ENCODE peak calls at places on chromosomes 11 and 22, in ten cellular contexts. One of them, this sample, is unnamed.

GRCh38 chr11:108853864-108854263 is 189.0 kb downstream of the DDX10 start:
- DNase-seq in SK-N-MC: no peak
- DNase-seq in GM23338: peak; percentile 32
- DNase-seq in suprapubic skin: no peak
- DNase-seq in transverse colon: no peak
- DNase-seq in Panc1: no peak
- DNase-seq in HL-60: no peak
- DNase-seq in breast epithelium: no peak
- DNase-seq in spleen: no peak
- DNase-seq in stomach: no peak
- DNase-seq in this sample: peak; percentile 15

GRCh38 chr11:33658195-33658900 is 42.3 kb downstream of the C11orf91 start:
- DNase-seq in transverse colon: no peak
- DNase-seq in SK-N-MC: no peak
- DNase-seq in breast epithelium: no peak
- DNase-seq in HL-60: no peak
- DNase-seq in suprapubic skin: no peak
- DNase-seq in stomach: no peak
- DNase-seq in Panc1: no peak
- DNase-seq in GM23338: peak; percentile 24
- DNase-seq in spleen: no peak
- DNase-seq in this sample: no peak

GRCh38 chr11:28835317-28835716 is 727.1 kb downstream of the METTL15 start:
- DNase-seq in transverse colon: no peak
- DNase-seq in breast epithelium: no peak
- DNase-seq in GM23338: no peak
- DNase-seq in suprapubic skin: no peak
- DNase-seq in spleen: no peak
- DNase-seq in HL-60: no peak
- DNase-seq in SK-N-MC: no peak
- DNase-seq in stomach: no peak
- DNase-seq in Panc1: no peak
- DNase-seq in this sample: no peak

GRCh38 chr11:125871391-125872137 is 15.9 kb upstream of the HYLS1 start:
- DNase-seq in GM23338: peak; percentile 86
- DNase-seq in Panc1: no peak
- DNase-seq in spleen: no peak
- DNase-seq in suprapubic skin: no peak
- DNase-seq in SK-N-MC: no peak
- DNase-seq in HL-60: no peak
- DNase-seq in breast epithelium: no peak
- DNase-seq in transverse colon: no peak
- DNase-seq in stomach: peak; percentile 37
- DNase-seq in this sample: no peak

GRCh38 chr11:86978756-86979608 is 23.8 kb upstream of the FZD4 start:
- DNase-seq in SK-N-MC: peak; percentile 76
- DNase-seq in spleen: no peak
- DNase-seq in suprapubic skin: no peak
- DNase-seq in transverse colon: no peak
- DNase-seq in GM23338: peak; percentile 44
- DNase-seq in breast epithelium: no peak
- DNase-seq in stomach: no peak
- DNase-seq in HL-60: no peak
- DNase-seq in Panc1: no peak
- DNase-seq in this sample: no peak

GRCh38 chr11:72670041-72670440 is 4.2 kb downstream of the PDE2A start:
- DNase-seq in breast epithelium: no peak
- DNase-seq in transverse colon: no peak
- DNase-seq in suprapubic skin: no peak
- DNase-seq in spleen: no peak
- DNase-seq in HL-60: no peak
- DNase-seq in stomach: no peak
- DNase-seq in Panc1: no peak
- DNase-seq in GM23338: peak; percentile 75
- DNase-seq in SK-N-MC: no peak
- DNase-seq in this sample: no peak

GRCh38 chr11:8722156-8722555 is 39.6 kb downstream of the RPL27A start:
- DNase-seq in transverse colon: no peak
- DNase-seq in breast epithelium: no peak
- DNase-seq in suprapubic skin: no peak
- DNase-seq in stomach: no peak
- DNase-seq in Panc1: no peak
- DNase-seq in SK-N-MC: no peak
- DNase-seq in spleen: no peak
- DNase-seq in HL-60: no peak
- DNase-seq in GM23338: no peak
- DNase-seq in this sample: no peak

GRCh38 chr11:27058456-27058855 is 17.8 kb downstream of the BBOX1 start:
- DNase-seq in breast epithelium: no peak
- DNase-seq in spleen: no peak
- DNase-seq in transverse colon: no peak
- DNase-seq in stomach: no peak
- DNase-seq in SK-N-MC: no peak
- DNase-seq in Panc1: no peak
- DNase-seq in GM23338: no peak
- DNase-seq in suprapubic skin: no peak
- DNase-seq in HL-60: no peak
- DNase-seq in this sample: no peak

GRCh38 chr11:71962428-71963038 is 33.7 kb downstream of the RNF121 start:
- DNase-seq in Panc1: no peak
- DNase-seq in transverse colon: no peak
- DNase-seq in breast epithelium: no peak
- DNase-seq in spleen: no peak
- DNase-seq in HL-60: no peak
- DNase-seq in GM23338: no peak
- DNase-seq in SK-N-MC: no peak
- DNase-seq in stomach: no peak
- DNase-seq in suprapubic skin: no peak
- DNase-seq in this sample: no peak

DNA sequence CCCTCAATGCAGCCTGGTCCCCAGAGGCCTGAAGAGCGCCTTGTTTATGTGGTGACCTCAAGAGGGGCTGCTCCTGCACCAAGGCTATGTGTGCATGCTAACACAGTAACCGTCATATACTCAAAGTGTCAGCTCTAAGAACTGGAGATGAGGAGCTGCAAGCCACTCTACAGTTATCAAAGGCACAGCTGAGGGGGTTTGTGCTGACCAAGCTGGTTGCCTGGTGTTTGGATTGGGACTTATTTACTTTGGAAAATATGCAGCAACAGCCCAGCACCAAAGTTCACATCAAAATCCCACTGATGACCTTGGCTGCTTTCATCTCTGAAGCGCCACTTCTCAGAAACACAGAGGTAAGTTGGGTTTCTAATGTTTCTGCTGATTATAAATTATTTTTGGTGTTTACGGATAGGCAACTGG is at the start of gene SERPIND1:
- DNase-seq in transverse colon: no peak
- DNase-seq in GM23338: no peak
- DNase-seq in stomach: no peak
- DNase-seq in suprapubic skin: no peak
- DNase-seq in spleen: no peak
- DNase-seq in breast epithelium: no peak
- DNase-seq in HL-60: no peak
- DNase-seq in SK-N-MC: no peak
- DNase-seq in Panc1: no peak
- DNase-seq in this sample: no peak
- TF ChIP-seq POLR2AphosphoS5 in transverse colon: no peak
- TF ChIP-seq POLR2AphosphoS5 in GM23338: no peak
- TF ChIP-seq POLR2AphosphoS5 in stomach: no peak
- TF ChIP-seq POLR2AphosphoS5 in suprapubic skin: no peak
- TF ChIP-seq POLR2AphosphoS5 in spleen: no peak
- TF ChIP-seq POLR2AphosphoS5 in breast epithelium: no peak
- TF ChIP-seq POLR2AphosphoS5 in HL-60: no peak
- TF ChIP-seq POLR2AphosphoS5 in SK-N-MC: no peak
- TF ChIP-seq POLR2AphosphoS5 in Panc1: no peak
- TF ChIP-seq POLR2AphosphoS5 in this sample: no peak

DNA sequence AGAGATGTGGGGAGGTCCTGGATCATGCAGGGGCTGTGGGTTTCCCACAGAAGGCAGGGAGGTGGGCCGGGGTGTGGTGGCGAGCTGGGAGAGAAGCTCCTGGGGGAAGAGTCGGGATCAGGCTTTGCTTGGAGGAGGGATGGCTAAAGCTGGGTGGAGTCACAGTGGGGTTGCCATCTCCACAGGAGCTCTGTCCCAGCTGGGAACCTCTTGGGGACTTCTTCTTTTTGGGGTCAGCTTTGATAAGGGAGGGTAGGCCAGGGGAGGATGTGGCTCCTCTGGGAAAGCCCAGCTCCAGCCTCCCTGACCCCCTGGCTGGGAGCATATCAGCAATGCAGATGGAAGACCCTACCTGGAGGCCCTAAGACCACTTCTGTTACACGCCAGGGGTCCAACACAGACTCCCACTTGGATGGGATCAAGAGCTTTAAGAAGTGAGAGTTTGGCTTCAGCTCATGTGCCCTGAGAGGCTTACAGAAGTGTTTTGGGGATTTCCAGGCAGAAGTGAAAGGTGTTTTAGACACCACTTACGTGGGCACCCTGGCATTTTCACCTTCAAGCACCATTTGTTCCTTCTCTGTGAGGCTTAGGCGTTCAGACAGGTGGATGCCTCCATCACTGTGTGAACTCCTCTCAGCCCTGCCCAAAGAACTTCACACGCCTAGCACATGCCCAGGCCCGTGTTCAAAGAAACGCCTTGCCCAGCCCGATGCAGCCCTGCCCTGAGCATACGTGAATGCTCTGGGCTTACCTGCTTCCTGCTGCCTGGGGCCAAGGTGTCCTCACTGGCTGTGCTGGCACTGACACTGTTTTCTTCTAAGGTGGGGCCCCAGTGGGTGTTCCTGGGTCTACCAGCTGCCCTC is 33.7 kb downstream of the AMPD3 start:
- DNase-seq in SK-N-MC: no peak
- DNase-seq in spleen: peak; percentile 81
- DNase-seq in GM23338: no peak
- DNase-seq in Panc1: no peak
- DNase-seq in HL-60: no peak
- DNase-seq in breast epithelium: peak; percentile 33
- DNase-seq in stomach: peak; percentile 71
- DNase-seq in transverse colon: peak; percentile 82
- DNase-seq in suprapubic skin: no peak
- DNase-seq in this sample: peak; percentile 23
- H3K27ac ChIP-seq in SK-N-MC: no peak overlapping the region
- H3K27ac ChIP-seq in spleen: peak overlapping the region; percentile 80
- H3K27ac ChIP-seq in GM23338: no peak overlapping the region
- H3K27ac ChIP-seq in Panc1: no peak overlapping the region
- H3K27ac ChIP-seq in HL-60: no peak overlapping the region
- H3K27ac ChIP-seq in breast epithelium: no peak overlapping the region
- H3K27ac ChIP-seq in stomach: peak overlapping the region; percentile 70
- H3K27ac ChIP-seq in transverse colon: peak overlapping the region; percentile 80
- H3K27ac ChIP-seq in suprapubic skin: peak overlapping the region; percentile 90
- H3K27ac ChIP-seq in this sample: peak overlapping the region; percentile 36

GRCh38 chr11:57427692-57428082 is 766 bp upstream of the SLC43A3 start:
- DNase-seq in suprapubic skin: peak; percentile 92
- DNase-seq in stomach: peak; percentile 41
- DNase-seq in spleen: no peak
- DNase-seq in SK-N-MC: no peak
- DNase-seq in Panc1: no peak
- DNase-seq in HL-60: no peak
- DNase-seq in breast epithelium: peak; percentile 56
- DNase-seq in GM23338: no peak
- DNase-seq in transverse colon: peak; percentile 54
- DNase-seq in this sample: peak; percentile 12

GRCh38 chr11:57428643-57429042 is 1.7 kb upstream of the SLC43A3 start:
- DNase-seq in transverse colon: no peak
- DNase-seq in Panc1: no peak
- DNase-seq in GM23338: no peak
- DNase-seq in HL-60: no peak
- DNase-seq in SK-N-MC: no peak
- DNase-seq in breast epithelium: no peak
- DNase-seq in spleen: no peak
- DNase-seq in stomach: no peak
- DNase-seq in suprapubic skin: no peak
- DNase-seq in this sample: no peak

GRCh38 chr11:57425565-57426438 is 1.1 kb downstream of the SLC43A3 start:
- DNase-seq in spleen: peak; percentile 79
- DNase-seq in suprapubic skin: peak; percentile 78
- DNase-seq in transverse colon: peak; percentile 51
- DNase-seq in breast epithelium: peak; percentile 69
- DNase-seq in Panc1: no peak
- DNase-seq in stomach: peak; percentile 25
- DNase-seq in SK-N-MC: no peak
- DNase-seq in HL-60: peak; percentile 63
- DNase-seq in GM23338: no peak
- DNase-seq in this sample: peak; percentile 57

GRCh38 chr11:57426439-57426753 is 525 bp downstream of the SLC43A3 start:
- DNase-seq in Panc1: no peak
- DNase-seq in stomach: no peak
- DNase-seq in GM23338: peak; percentile 50
- DNase-seq in SK-N-MC: no peak
- DNase-seq in suprapubic skin: no peak
- DNase-seq in HL-60: no peak
- DNase-seq in breast epithelium: no peak
- DNase-seq in transverse colon: no peak
- DNase-seq in spleen: no peak
- DNase-seq in this sample: no peak

DNA sequence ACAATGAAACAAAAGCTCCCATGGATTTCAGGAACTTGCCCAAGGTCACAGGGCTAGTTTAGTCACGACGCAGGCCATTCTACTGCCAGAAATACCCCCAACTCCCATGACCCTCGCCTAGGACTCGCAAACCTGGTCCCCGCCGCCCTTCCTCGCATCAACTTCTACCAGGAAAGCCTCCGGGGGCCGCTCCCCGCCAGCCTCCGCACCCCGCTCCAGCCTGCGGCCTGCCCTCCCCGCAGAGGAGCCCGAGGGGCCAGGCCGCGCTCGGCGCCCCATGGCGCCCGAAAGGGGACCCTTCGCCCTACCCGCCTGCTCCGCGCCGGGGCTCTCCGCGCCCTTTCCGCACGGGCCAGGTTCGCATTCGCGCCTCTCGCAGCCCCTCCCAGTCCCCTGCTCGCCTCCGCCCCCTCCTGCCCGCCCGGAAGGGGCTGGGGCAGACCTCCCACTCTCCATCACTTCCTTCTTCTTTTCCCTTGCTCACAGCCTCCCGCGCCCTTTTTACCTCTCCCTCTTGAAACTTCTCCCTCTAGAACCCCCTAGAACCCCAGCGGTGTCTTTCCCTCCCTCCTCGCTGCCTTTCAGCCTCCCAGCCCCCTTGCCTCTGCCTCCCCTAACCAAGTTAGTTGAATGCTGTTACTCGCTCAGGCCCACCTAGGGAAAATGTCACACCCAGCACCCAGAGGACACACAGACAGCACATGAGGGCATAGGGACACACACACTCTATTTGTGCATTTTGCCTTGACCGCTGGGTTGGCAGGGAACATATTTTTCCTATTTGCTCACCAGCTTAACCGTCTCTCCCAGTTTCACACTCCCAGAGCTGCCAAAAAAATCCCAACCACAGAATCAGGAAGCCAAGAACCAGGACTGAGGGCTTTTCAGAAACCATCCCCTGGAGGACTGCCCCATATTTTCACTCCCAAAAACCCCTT is at the start of gene SLC43A3:
- DNase-seq in Panc1: no peak
- DNase-seq in HL-60: peak; percentile 88
- DNase-seq in suprapubic skin: peak; percentile 86
- DNase-seq in spleen: peak; percentile 93
- DNase-seq in GM23338: peak; percentile 88
- DNase-seq in transverse colon: peak; percentile 66
- DNase-seq in breast epithelium: peak; percentile 63
- DNase-seq in SK-N-MC: no peak
- DNase-seq in stomach: peak; percentile 76
- DNase-seq in this sample: peak; percentile 69
- TF ChIP-seq POLR2AphosphoS5 in Panc1: no peak
- TF ChIP-seq POLR2AphosphoS5 in HL-60: peak; percentile 79
- TF ChIP-seq POLR2AphosphoS5 in suprapubic skin: no peak
- TF ChIP-seq POLR2AphosphoS5 in spleen: peak; percentile 82
- TF ChIP-seq POLR2AphosphoS5 in GM23338: peak; percentile 64
- TF ChIP-seq POLR2AphosphoS5 in transverse colon: peak; percentile 1
- TF ChIP-seq POLR2AphosphoS5 in breast epithelium: no peak
- TF ChIP-seq POLR2AphosphoS5 in SK-N-MC: peak; percentile 18
- TF ChIP-seq POLR2AphosphoS5 in stomach: peak; percentile 53
- TF ChIP-seq POLR2AphosphoS5 in this sample: peak; percentile 65

GRCh38 chr11:47566166-47566546 is 757 bp downstream of the PTPMT1 start:
- DNase-seq in GM23338: no peak
- DNase-seq in stomach: peak; percentile 35
- DNase-seq in Panc1: no peak
- DNase-seq in breast epithelium: no peak
- DNase-seq in spleen: peak; percentile 73
- DNase-seq in HL-60: no peak
- DNase-seq in SK-N-MC: no peak
- DNase-seq in transverse colon: no peak
- DNase-seq in suprapubic skin: peak; percentile 62
- DNase-seq in this sample: no peak
- H3K27ac ChIP-seq in GM23338: no peak overlapping the region
- H3K27ac ChIP-seq in stomach: peak overlapping the region; percentile 87
- H3K27ac ChIP-seq in Panc1: peak overlapping the region; percentile 89
- H3K27ac ChIP-seq in breast epithelium: peak overlapping the region; percentile 92
- H3K27ac ChIP-seq in spleen: peak overlapping the region; percentile 82
- H3K27ac ChIP-seq in HL-60: peak overlapping the region; percentile 72
- H3K27ac ChIP-seq in SK-N-MC: peak overlapping the region; percentile 26
- H3K27ac ChIP-seq in transverse colon: peak overlapping the region; percentile 78
- H3K27ac ChIP-seq in suprapubic skin: peak overlapping the region; percentile 86
- H3K27ac ChIP-seq in this sample: peak overlapping the region; percentile 80